ENCODE peak calls at places on chromosome 17, in six cellular contexts. W is ovary, T is heart right ventricle, C is brain microvascular endothelial cell, V is endodermal cell, M is B cell. G is an unnamed sample.

GRCh38 chr17:79142375-79142774 is 67.8 kb downstream of the ENGASE start:
- DNase-seq in M (no peak), T (no peak), W (no peak), V (no peak), C (no peak), G (no peak)

GRCh38 chr17:61410555-61411089 is 11.0 kb downstream of the TBX2 start:
- DNase-seq in M (peak), C (peak), T (peak), W (peak), V (peak), G (peak)

GRCh38 chr17:67156269-67157199 is 88.5 kb downstream of the HELZ start:
- DNase-seq in M (no peak), T (no peak), C (peak), V (no peak), W (no peak), G (no peak)

GRCh38 chr17:12256380-12256995 is 235.8 kb downstream of the MAP2K4 start:
- DNase-seq in V (no peak), C (peak), T (peak), W (peak), M (peak), G (no peak)

GRCh38 chr17:78315355-78316114 is 44.3 kb downstream of the SOCS3 start:
- DNase-seq in C (peak), W (peak), M (no peak), V (peak), T (peak), G (no peak)

GRCh38 chr17:71438631-71439146 is 682.1 kb upstream of the SOX9 start:
- DNase-seq in W (no peak), T (no peak), M (no peak), V (no peak), C (peak), G (no peak)

GRCh38 chr17:17808706-17809432 is 27.9 kb downstream of the SREBF1 start:
- DNase-seq in V (peak), M (no peak), T (no peak), C (no peak), W (no peak), G (no peak)

GRCh38 chr17:3695723-3696411 is at the start of gene P2RX5:
- DNase-seq in C (no peak), V (peak), W (no peak), T (no peak), M (peak), G (no peak)

GRCh38 chr17:50304781-50305404 is 30.6 kb downstream of the TMEM92 start:
- DNase-seq in V (no peak), W (no peak), M (no peak), T (no peak), C (peak), G (no peak)

GRCh38 chr17:329794-330420 is 22.7 kb downstream of the RPH3AL start:
- DNase-seq in W (peak), M (no peak), V (no peak), C (no peak), T (no peak), G (no peak)

GRCh38 chr17:2179615-2180295 is 123.8 kb downstream of the SMG6 start:
- DNase-seq in W (peak), C (peak), V (no peak), M (no peak), T (peak), G (no peak)

GRCh38 chr17:17448076-17448475 is 28.7 kb upstream of the MED9 start:
- DNase-seq in W (no peak), C (no peak), M (no peak), V (peak), T (no peak), G (no peak)

GRCh38 chr17:61400786-61401279 is 1.2 kb downstream of the TBX2 start:
- DNase-seq in M (peak), T (no peak), W (no peak), C (no peak), V (peak), G (no peak)

GRCh38 chr17:15782809-15783208 is 50.7 kb downstream of the TBC1D26 start:
- DNase-seq in C (peak), W (peak), V (no peak), M (no peak), T (peak), G (no peak)

GRCh38 chr17:74417178-74418045 is 14.5 kb upstream of the GPRC5C start:
- DNase-seq in W (no peak), M (no peak), V (no peak), T (no peak), C (peak), G (no peak)

GRCh38 chr17:43873091-43873490 is 26.1 kb downstream of the CD300LG start:
- DNase-seq in M (no peak), T (no peak), V (peak), C (no peak), W (no peak), G (no peak)
- TF ChIP-seq CTCF in M (no peak), T (no peak), V (peak), C (peak), W (no peak), G (peak)

GRCh38 chr17:39461113-39461910 is at the start of gene CDK12:
- DNase-seq in M (peak), V (peak), T (peak), W (peak), C (peak), G (peak)
- TF ChIP-seq CTCF in M (no peak), V (no peak), T (no peak), W (no peak), C (no peak), G (no peak)

GRCh38 chr17:40564883-40565744 is at the start of gene CCR7:
- DNase-seq in V (peak), W (no peak), T (no peak), C (no peak), M (peak), G (peak)
- TF ChIP-seq CTCF in V (no peak), W (no peak), T (no peak), C (no peak), M (no peak), G (no peak)

DNA sequence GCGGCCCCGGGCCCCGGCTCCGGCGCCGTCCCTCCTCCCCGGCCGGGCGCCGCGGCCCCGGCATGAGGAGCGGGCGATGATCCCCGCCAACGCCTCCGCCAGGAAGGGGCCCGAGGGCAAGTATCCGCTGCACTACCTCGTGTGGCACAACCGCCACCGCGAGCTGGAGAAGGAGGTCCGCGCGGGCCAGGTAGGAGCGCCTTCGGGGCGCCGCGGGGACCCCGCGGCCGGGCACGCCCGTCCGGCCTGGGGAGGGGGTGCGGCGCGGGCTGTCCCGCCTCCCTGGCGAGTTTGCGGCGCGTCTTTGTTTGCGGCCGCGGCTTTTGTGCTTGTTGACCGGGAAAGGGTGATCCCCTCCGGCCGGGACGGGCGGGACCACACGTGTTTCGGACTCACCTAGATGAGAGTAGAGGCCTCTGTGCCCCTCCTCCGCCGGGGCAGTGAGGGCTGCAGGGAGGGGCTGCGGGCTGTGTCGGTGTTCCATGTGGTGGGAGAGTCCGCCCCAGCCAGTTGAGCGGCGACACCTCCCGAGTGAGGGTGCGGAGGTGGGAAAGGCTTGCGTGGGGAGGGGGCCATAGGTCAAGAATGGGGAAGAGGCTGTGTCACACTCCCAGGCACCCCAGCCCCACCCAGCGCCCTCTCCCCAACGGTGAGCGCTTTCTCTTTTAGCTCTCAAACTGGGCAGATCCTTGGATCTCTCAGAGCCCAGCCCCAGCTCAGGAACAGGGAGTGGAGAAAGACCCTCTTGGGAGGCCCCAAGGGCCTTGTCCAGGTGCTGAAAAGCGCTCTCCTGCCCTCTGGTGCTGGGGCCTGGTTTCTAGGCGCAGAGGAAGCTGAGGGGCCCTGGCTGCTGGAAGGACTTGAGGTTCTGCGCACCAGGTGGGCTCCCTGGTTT is 861 bp downstream of the ANKRD13B start:
- DNase-seq in C (no peak), W (no peak), M (peak), V (peak), T (peak), G (no peak)
- TF ChIP-seq CTCF in C (peak), W (no peak), M (peak), V (peak), T (peak), G (peak)

GRCh38 chr17:30095507-30096244 is 20.9 kb upstream of the NSRP1 start:
- DNase-seq in M (peak), C (peak), V (peak), T (no peak), W (no peak), G (no peak)
- TF ChIP-seq CTCF in M (peak), C (peak), V (peak), T (peak), W (peak), G (peak)

GRCh38 chr17:29620779-29621500 is 1.8 kb downstream of the CORO6 start:
- DNase-seq in M (no peak), T (no peak), V (peak), W (no peak), C (no peak), G (no peak)

GRCh38 chr17:29618272-29619065 is 4.2 kb downstream of the CORO6 start:
- DNase-seq in M (no peak), W (no peak), C (no peak), T (no peak), V (no peak), G (no peak)

GRCh38 chr17:29617481-29618271 is 5.0 kb downstream of the CORO6 start:
- DNase-seq in V (peak), C (peak), M (peak), W (no peak), T (no peak), G (peak)

GRCh38 chr17:29620271-29620670 is 2.4 kb downstream of the CORO6 start:
- DNase-seq in W (no peak), C (no peak), T (no peak), V (peak), M (no peak), G (no peak)

DNA sequence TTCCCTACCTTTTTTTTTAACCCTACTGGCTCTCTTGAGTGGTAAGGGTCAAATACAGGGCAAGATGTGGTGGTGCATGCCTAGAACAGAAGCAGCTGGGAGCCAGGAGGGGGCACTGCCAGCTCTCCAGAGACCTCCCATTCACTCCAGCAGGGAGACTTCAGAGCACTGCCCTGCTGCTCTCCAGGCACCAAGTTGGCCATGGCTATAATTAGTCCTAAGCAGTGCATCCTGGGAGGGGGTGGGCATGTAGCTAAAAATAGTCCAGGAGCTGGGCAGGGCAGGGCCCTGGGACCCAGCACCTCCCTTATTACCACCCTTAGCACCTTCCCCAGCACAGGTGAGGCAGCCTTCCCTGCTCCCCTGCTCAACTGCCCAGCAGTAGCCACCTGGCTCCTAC is 3.5 kb downstream of the CORO6 start:
- DNase-seq in W (no peak), C (no peak), M (no peak), T (peak), V (peak), G (no peak)
- TF ChIP-seq CTCF in W (no peak), C (peak), M (no peak), T (peak), V (peak), G (no peak)

DNA sequence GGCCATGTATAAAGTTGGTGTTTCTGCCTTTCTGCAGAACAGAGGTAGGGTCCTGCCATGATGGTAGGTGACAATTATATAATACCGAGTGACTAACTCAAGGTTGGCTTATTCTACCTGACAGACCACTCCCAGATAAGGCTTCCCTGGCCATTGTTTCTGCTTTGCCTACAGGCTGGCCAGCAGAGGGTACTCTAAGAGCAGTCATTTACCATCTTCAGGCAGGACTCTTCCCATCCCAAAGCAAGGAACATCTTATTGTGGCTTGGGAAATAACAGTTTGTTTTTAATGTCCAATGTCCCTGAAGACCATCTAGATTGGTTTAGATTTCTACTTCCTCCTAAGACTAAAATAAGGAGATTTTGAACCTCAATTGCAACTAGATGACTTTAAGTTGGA is 74.1 kb downstream of the SNX11 start:
- DNase-seq in T (no peak), V (peak), W (no peak), M (no peak), C (peak), G (no peak)
- TF ChIP-seq CTCF in T (peak), V (peak), W (no peak), M (no peak), C (peak), G (peak)

G was measured in type B pancreatic cell.